ENCODE peak calls at places on chromosomes 12 and 14, in ten cellular contexts. One of them, this sample, is unnamed.
A peak's percentile ranks its signal among the peaks of the same experiment; 100 is the strongest.

GRCh38 chr12:49201595-49202295 is 12.9 kb upstream of the TUBA1A start:
- DNase-seq in HepG2: no peak
- DNase-seq in HCT116: no peak
- DNase-seq in mammary epithelial cell: peak; percentile 80
- DNase-seq in IMR-90: peak; percentile 70
- DNase-seq in colonic mucosa: no peak
- DNase-seq in fibroblast of lung: peak; percentile 89
- DNase-seq in neural progenitor cell: peak; percentile 54
- DNase-seq in NT2/D1: no peak
- DNase-seq in Karpas-422: no peak
- DNase-seq in this sample: no peak

GRCh38 chr12:64780531-64781373 is 21.5 kb upstream of the GNS start:
- DNase-seq in HepG2: no peak
- DNase-seq in HCT116: no peak
- DNase-seq in mammary epithelial cell: peak; percentile 24
- DNase-seq in IMR-90: no peak
- DNase-seq in colonic mucosa: peak; percentile 68
- DNase-seq in fibroblast of lung: peak; percentile 4
- DNase-seq in neural progenitor cell: peak; percentile 81
- DNase-seq in NT2/D1: no peak
- DNase-seq in Karpas-422: no peak
- DNase-seq in this sample: peak; percentile 89

GRCh38 chr12:103956515-103957027 is 9.1 kb upstream of the TDG start:
- DNase-seq in HepG2: peak; percentile 11
- DNase-seq in HCT116: no peak
- DNase-seq in mammary epithelial cell: no peak
- DNase-seq in IMR-90: no peak
- DNase-seq in colonic mucosa: peak; percentile 52
- DNase-seq in fibroblast of lung: no peak
- DNase-seq in neural progenitor cell: no peak
- DNase-seq in NT2/D1: no peak
- DNase-seq in Karpas-422: peak; percentile 54
- DNase-seq in this sample: no peak

GRCh38 chr12:93179792-93180191 is 197.9 kb upstream of the NUDT4 start:
- DNase-seq in HepG2: no peak
- DNase-seq in HCT116: no peak
- DNase-seq in mammary epithelial cell: no peak
- DNase-seq in IMR-90: no peak
- DNase-seq in colonic mucosa: no peak
- DNase-seq in fibroblast of lung: no peak
- DNase-seq in neural progenitor cell: no peak
- DNase-seq in NT2/D1: no peak
- DNase-seq in Karpas-422: no peak
- DNase-seq in this sample: no peak

GRCh38 chr12:47591795-47592194 is 114.0 kb downstream of the RPAP3 start:
- DNase-seq in HepG2: no peak
- DNase-seq in HCT116: no peak
- DNase-seq in mammary epithelial cell: no peak
- DNase-seq in IMR-90: no peak
- DNase-seq in colonic mucosa: no peak
- DNase-seq in fibroblast of lung: no peak
- DNase-seq in neural progenitor cell: no peak
- DNase-seq in NT2/D1: no peak
- DNase-seq in Karpas-422: no peak
- DNase-seq in this sample: no peak

GRCh38 chr12:5912437-5913334 is 32.4 kb downstream of the ANO2 start:
- DNase-seq in HepG2: no peak
- DNase-seq in HCT116: no peak
- DNase-seq in mammary epithelial cell: no peak
- DNase-seq in IMR-90: no peak
- DNase-seq in colonic mucosa: no peak
- DNase-seq in fibroblast of lung: no peak
- DNase-seq in neural progenitor cell: peak; percentile 82
- DNase-seq in NT2/D1: peak; percentile 77
- DNase-seq in Karpas-422: no peak
- DNase-seq in this sample: no peak

GRCh38 chr14:76726551-76726961 is 34.7 kb upstream of the VASH1 start:
- DNase-seq in HepG2: no peak
- DNase-seq in HCT116: no peak
- DNase-seq in mammary epithelial cell: no peak
- DNase-seq in IMR-90: no peak
- DNase-seq in colonic mucosa: peak; percentile 32
- DNase-seq in fibroblast of lung: no peak
- DNase-seq in neural progenitor cell: no peak
- DNase-seq in NT2/D1: no peak
- DNase-seq in Karpas-422: no peak
- DNase-seq in this sample: no peak

GRCh38 chr12:88866881-88867280 is 286.6 kb upstream of the KITLG start:
- DNase-seq in HepG2: no peak
- DNase-seq in HCT116: no peak
- DNase-seq in mammary epithelial cell: no peak
- DNase-seq in IMR-90: no peak
- DNase-seq in colonic mucosa: no peak
- DNase-seq in fibroblast of lung: peak; percentile 11
- DNase-seq in neural progenitor cell: no peak
- DNase-seq in NT2/D1: no peak
- DNase-seq in Karpas-422: no peak
- DNase-seq in this sample: no peak

GRCh38 chr14:64198486-64198885 is 95.7 kb downstream of the ESR2 start:
- DNase-seq in HepG2: no peak
- DNase-seq in HCT116: no peak
- DNase-seq in mammary epithelial cell: no peak
- DNase-seq in IMR-90: no peak
- DNase-seq in colonic mucosa: no peak
- DNase-seq in fibroblast of lung: no peak
- DNase-seq in neural progenitor cell: no peak
- DNase-seq in NT2/D1: no peak
- DNase-seq in Karpas-422: no peak
- DNase-seq in this sample: no peak

GRCh38 chr14:95514131-95515079 is 2.0 kb downstream of the SYNE3 start:
- DNase-seq in HepG2: no peak
- DNase-seq in HCT116: no peak
- DNase-seq in mammary epithelial cell: peak; percentile 75
- DNase-seq in IMR-90: no peak
- DNase-seq in colonic mucosa: no peak
- DNase-seq in fibroblast of lung: no peak
- DNase-seq in neural progenitor cell: no peak
- DNase-seq in NT2/D1: no peak
- DNase-seq in Karpas-422: no peak
- DNase-seq in this sample: no peak

GRCh38 chr12:67827820-67828383 is 161.3 kb upstream of the IFNG-AS1 start:
- DNase-seq in HepG2: no peak
- DNase-seq in HCT116: peak; percentile 62
- DNase-seq in mammary epithelial cell: peak; percentile 99
- DNase-seq in IMR-90: peak; percentile 99
- DNase-seq in colonic mucosa: peak; percentile 40
- DNase-seq in fibroblast of lung: peak; percentile 100
- DNase-seq in neural progenitor cell: no peak
- DNase-seq in NT2/D1: peak; percentile 6
- DNase-seq in Karpas-422: no peak
- DNase-seq in this sample: no peak

DNA sequence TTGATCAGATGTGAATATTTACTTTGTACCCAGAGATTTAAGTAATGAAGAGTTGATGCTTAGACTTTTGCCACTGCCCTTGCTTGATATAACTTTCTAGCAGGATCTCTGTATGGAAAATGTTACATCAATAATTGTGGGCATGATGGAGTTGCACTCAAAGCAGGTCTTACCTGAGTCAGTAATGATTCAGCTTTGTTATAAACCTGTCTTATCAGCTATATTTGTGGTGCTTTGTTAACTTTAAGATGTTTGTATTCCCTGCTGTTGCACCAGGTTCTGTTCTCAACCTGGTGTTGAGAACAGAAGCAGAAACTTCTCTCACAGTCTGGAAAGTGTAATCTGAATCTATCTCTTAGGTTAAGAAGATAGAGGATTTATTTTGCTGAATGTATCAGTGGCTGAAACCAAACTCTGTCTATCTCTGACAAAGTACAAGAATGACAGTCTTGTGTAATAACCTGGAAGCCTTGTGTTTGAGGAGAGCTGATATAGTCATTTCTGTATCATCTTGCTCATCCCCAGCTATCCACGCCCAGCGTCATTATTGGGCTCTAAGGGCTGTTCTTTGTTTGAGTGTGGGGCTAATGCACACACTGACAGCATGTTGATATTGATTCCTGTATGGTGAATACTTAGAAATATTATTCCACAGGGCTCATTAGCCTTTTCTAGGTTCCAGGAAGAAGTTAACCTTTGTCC is 3.5 kb downstream of the AKAP6 start:
- DNase-seq in HepG2: no peak
- DNase-seq in HCT116: no peak
- DNase-seq in mammary epithelial cell: peak; percentile 33
- DNase-seq in IMR-90: no peak
- DNase-seq in colonic mucosa: no peak
- DNase-seq in fibroblast of lung: no peak
- DNase-seq in neural progenitor cell: no peak
- DNase-seq in NT2/D1: no peak
- DNase-seq in Karpas-422: no peak
- DNase-seq in this sample: no peak
- H3K36me3 ChIP-seq in HepG2: no peaks in the 10 kb centered on the region
- H3K36me3 ChIP-seq in HCT116: no peaks in the 10 kb centered on the region
- H3K36me3 ChIP-seq in mammary epithelial cell: no peaks in the 10 kb centered on the region
- H3K36me3 ChIP-seq in IMR-90: no peaks in the 10 kb centered on the region
- H3K36me3 ChIP-seq in colonic mucosa: no peaks in the 10 kb centered on the region
- H3K36me3 ChIP-seq in fibroblast of lung: no peaks in the 10 kb centered on the region
- H3K36me3 ChIP-seq in neural progenitor cell: no peaks in the 10 kb centered on the region
- H3K36me3 ChIP-seq in NT2/D1: no peaks in the 10 kb centered on the region
- H3K36me3 ChIP-seq in Karpas-422: no peaks in the 10 kb centered on the region
- H3K36me3 ChIP-seq in this sample: no peaks in the 10 kb centered on the region

DNA sequence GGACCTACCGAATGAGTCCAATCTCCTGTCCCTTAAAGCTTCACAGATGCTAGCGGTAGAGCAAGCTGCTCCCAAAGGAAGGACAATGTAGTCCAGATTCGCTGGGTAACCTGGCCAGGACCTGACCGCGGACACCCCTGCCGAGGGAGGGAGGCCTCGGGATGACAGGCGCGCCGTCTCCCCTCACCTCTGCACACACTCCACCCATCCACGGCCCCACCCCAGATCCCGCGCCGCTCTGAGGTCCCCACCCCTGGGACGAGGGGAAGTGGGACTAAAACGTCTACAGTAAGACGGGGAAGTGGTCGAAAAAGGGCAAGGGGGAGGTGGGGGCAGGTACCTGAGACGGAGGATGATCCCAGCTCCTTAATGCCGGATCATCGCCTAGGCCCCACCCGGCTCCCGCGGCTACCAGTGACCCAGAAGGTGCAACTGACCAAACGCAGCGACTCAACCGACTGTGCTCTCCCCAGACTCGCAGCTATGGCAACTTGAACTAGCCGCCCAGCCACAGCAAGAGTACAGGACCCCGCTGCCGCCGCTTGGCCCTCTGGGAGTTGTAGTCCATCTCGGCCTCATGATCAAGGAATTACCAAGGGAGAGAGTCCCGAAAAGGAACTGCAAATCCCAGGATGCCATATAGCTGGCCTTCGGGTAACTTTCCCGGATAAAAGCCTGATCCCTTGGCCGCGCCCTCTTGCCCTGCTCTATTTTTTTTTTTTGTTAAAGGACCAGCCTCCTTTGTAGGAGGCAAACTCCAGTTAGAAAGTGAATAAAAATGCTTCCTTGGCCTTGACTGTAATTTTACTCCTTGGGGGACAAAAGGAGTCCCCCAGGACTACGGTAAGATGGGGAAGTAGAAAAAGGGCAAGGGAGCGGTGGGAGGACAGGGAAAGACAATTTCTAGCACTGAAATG is at the start of gene CEP128:
- DNase-seq in HepG2: peak; percentile 96
- DNase-seq in HCT116: peak; percentile 97
- DNase-seq in mammary epithelial cell: peak; percentile 98
- DNase-seq in IMR-90: peak; percentile 98
- DNase-seq in colonic mucosa: peak; percentile 96
- DNase-seq in fibroblast of lung: peak; percentile 97
- DNase-seq in neural progenitor cell: peak; percentile 96
- DNase-seq in NT2/D1: peak; percentile 90
- DNase-seq in Karpas-422: peak; percentile 98
- DNase-seq in this sample: peak; percentile 98
- H3K9ac ChIP-seq in HepG2: peak within 1 kb of the TSS; percentile 72
- H3K9ac ChIP-seq in HCT116: peak within 1 kb of the TSS; percentile 72
- H3K9ac ChIP-seq in mammary epithelial cell: peak within 1 kb of the TSS; percentile 81
- H3K9ac ChIP-seq in IMR-90: peak within 1 kb of the TSS; percentile 82
- H3K9ac ChIP-seq in colonic mucosa: peak within 1 kb of the TSS; percentile 68
- H3K9ac ChIP-seq in fibroblast of lung: peak within 1 kb of the TSS; percentile 62
- H3K9ac ChIP-seq in neural progenitor cell: peak within 1 kb of the TSS; percentile 54
- H3K9ac ChIP-seq in NT2/D1: peak within 1 kb of the TSS; percentile 80
- H3K9ac ChIP-seq in Karpas-422: peak within 1 kb of the TSS; percentile 73
- H3K9ac ChIP-seq in this sample: peak within 1 kb of the TSS; percentile 9

GRCh38 chr14:74586681-74587362 is 25.2 kb downstream of the LTBP2 start:
- DNase-seq in HepG2: no peak
- DNase-seq in HCT116: no peak
- DNase-seq in mammary epithelial cell: no peak
- DNase-seq in IMR-90: no peak
- DNase-seq in colonic mucosa: no peak
- DNase-seq in fibroblast of lung: no peak
- DNase-seq in neural progenitor cell: no peak
- DNase-seq in NT2/D1: no peak
- DNase-seq in Karpas-422: no peak
- DNase-seq in this sample: peak; percentile 39

GRCh38 chr14:74585406-74586335 is 26.4 kb downstream of the LTBP2 start:
- DNase-seq in HepG2: no peak
- DNase-seq in HCT116: no peak
- DNase-seq in mammary epithelial cell: no peak
- DNase-seq in IMR-90: no peak
- DNase-seq in colonic mucosa: no peak
- DNase-seq in fibroblast of lung: no peak
- DNase-seq in neural progenitor cell: no peak
- DNase-seq in NT2/D1: no peak
- DNase-seq in Karpas-422: no peak
- DNase-seq in this sample: peak; percentile 31

GRCh38 chr14:74584966-74585365 is 27.1 kb downstream of the LTBP2 start:
- DNase-seq in HepG2: no peak
- DNase-seq in HCT116: no peak
- DNase-seq in mammary epithelial cell: no peak
- DNase-seq in IMR-90: no peak
- DNase-seq in colonic mucosa: no peak
- DNase-seq in fibroblast of lung: no peak
- DNase-seq in neural progenitor cell: no peak
- DNase-seq in NT2/D1: no peak
- DNase-seq in Karpas-422: no peak
- DNase-seq in this sample: no peak

GRCh38 chr14:74582910-74583581 is 29.0 kb downstream of the LTBP2 start:
- DNase-seq in HepG2: no peak
- DNase-seq in HCT116: no peak
- DNase-seq in mammary epithelial cell: peak; percentile 40
- DNase-seq in IMR-90: peak; percentile 73
- DNase-seq in colonic mucosa: no peak
- DNase-seq in fibroblast of lung: no peak
- DNase-seq in neural progenitor cell: no peak
- DNase-seq in NT2/D1: no peak
- DNase-seq in Karpas-422: no peak
- DNase-seq in this sample: no peak

GRCh38 chr14:74583689-74584434 is 28.2 kb downstream of the LTBP2 start:
- DNase-seq in HepG2: no peak
- DNase-seq in HCT116: peak; percentile 69
- DNase-seq in mammary epithelial cell: peak; percentile 92
- DNase-seq in IMR-90: peak; percentile 92
- DNase-seq in colonic mucosa: no peak
- DNase-seq in fibroblast of lung: peak; percentile 93
- DNase-seq in neural progenitor cell: no peak
- DNase-seq in NT2/D1: peak; percentile 16
- DNase-seq in Karpas-422: no peak
- DNase-seq in this sample: no peak
- H3K4me1 ChIP-seq in HepG2: peaks cover 29% of the 10 kb centered on the region
- H3K4me1 ChIP-seq in HCT116: peaks cover 38% of the 10 kb centered on the region
- H3K4me1 ChIP-seq in mammary epithelial cell: peaks cover 60% of the 10 kb centered on the region
- H3K4me1 ChIP-seq in IMR-90: peaks cover 39% of the 10 kb centered on the region
- H3K4me1 ChIP-seq in colonic mucosa: no peaks in the 10 kb centered on the region
- H3K4me1 ChIP-seq in fibroblast of lung: peaks cover 44% of the 10 kb centered on the region
- H3K4me1 ChIP-seq in neural progenitor cell: no peaks in the 10 kb centered on the region
- H3K4me1 ChIP-seq in NT2/D1: peaks cover 5% of the 10 kb centered on the region
- H3K4me1 ChIP-seq in Karpas-422: no peaks in the 10 kb centered on the region
- H3K4me1 ChIP-seq in this sample: peaks cover 6% of the 10 kb centered on the region

GRCh38 chr14:71140157-71140556 is 232.9 kb downstream of the PCNX1 start:
- DNase-seq in HepG2: no peak
- DNase-seq in HCT116: no peak
- DNase-seq in mammary epithelial cell: no peak
- DNase-seq in IMR-90: no peak
- DNase-seq in colonic mucosa: no peak
- DNase-seq in fibroblast of lung: no peak
- DNase-seq in neural progenitor cell: no peak
- DNase-seq in NT2/D1: no peak
- DNase-seq in Karpas-422: no peak
- DNase-seq in this sample: no peak
- H3K36me3 ChIP-seq in HepG2: no peaks in the 10 kb centered on the region
- H3K36me3 ChIP-seq in HCT116: no peaks in the 10 kb centered on the region
- H3K36me3 ChIP-seq in mammary epithelial cell: no peaks in the 10 kb centered on the region
- H3K36me3 ChIP-seq in IMR-90: no peaks in the 10 kb centered on the region
- H3K36me3 ChIP-seq in colonic mucosa: no peaks in the 10 kb centered on the region
- H3K36me3 ChIP-seq in fibroblast of lung: no peaks in the 10 kb centered on the region
- H3K36me3 ChIP-seq in neural progenitor cell: no peaks in the 10 kb centered on the region
- H3K36me3 ChIP-seq in NT2/D1: no peaks in the 10 kb centered on the region
- H3K36me3 ChIP-seq in Karpas-422: no peaks in the 10 kb centered on the region
- H3K36me3 ChIP-seq in this sample: no peaks in the 10 kb centered on the region

This sample was measured in kidney.